ENCODE peak calls at places on chromosome 6, in five cellular contexts. Q, I, T, A and U are unnamed samples.

GRCh38 chr6:119602215-119603178 is 252.9 kb upstream of the MAN1A1 start:
- DNase-seq in A (no peak), Q (no peak), T (no peak), I (no peak), U (no peak)

GRCh38 chr6:118580585-118581419 is 32.7 kb downstream of the PLN start:
- DNase-seq in A (no peak), Q (no peak), T (peak; percentile 14), I (no peak), U (peak; percentile 40)

GRCh38 chr6:62284725-62285124 is 1.3 kb downstream of the KHDRBS2 start:
- DNase-seq in I (no peak), A (no peak), T (no peak), Q (no peak), U (no peak)

GRCh38 chr6:13432526-13433218 is 54.7 kb downstream of the GFOD1 start:
- DNase-seq in Q (no peak), I (no peak), A (no peak), T (no peak), U (no peak)

GRCh38 chr6:16759181-16759645 is 2.0 kb downstream of the ATXN1 start:
- DNase-seq in Q (no peak), T (no peak), A (no peak), I (peak; percentile 42), U (no peak)

GRCh38 chr6:169905041-169905807 is 153.8 kb downstream of the ERMARD start:
- DNase-seq in A (no peak), I (no peak), Q (no peak), T (no peak), U (no peak)

GRCh38 chr6:32089082-32089828 is 19.9 kb downstream of the TNXB start:
- DNase-seq in T (no peak), Q (no peak), I (no peak), A (no peak), U (no peak)

GRCh38 chr6:164331026-164331425 is 916.5 kb downstream of the QKI start:
- DNase-seq in Q (no peak), T (no peak), A (no peak), I (no peak), U (no peak)

GRCh38 chr6:12036766-12037165 is 24.7 kb downstream of the HIVEP1 start:
- DNase-seq in I (no peak), T (no peak), A (no peak), Q (no peak), U (no peak)

GRCh38 chr6:17705778-17706579 is 746 bp downstream of the NUP153 start:
- DNase-seq in T (peak; percentile 48), Q (peak; percentile 79), I (peak; percentile 35), A (no peak), U (no peak)

GRCh38 chr6:33078919-33079521 is 3.2 kb downstream of the HLA-DPB1 start:
- DNase-seq in A (no peak), Q (no peak), I (no peak), T (no peak), U (no peak)

GRCh38 chr6:142045380-142046270 is 87.1 kb upstream of the GJE1 start:
- DNase-seq in T (no peak), I (no peak), A (no peak), Q (no peak), U (no peak)

GRCh38 chr6:21227486-21227885 is 366.1 kb upstream of the SOX4 start:
- DNase-seq in I (no peak), Q (no peak), A (no peak), T (no peak), U (no peak)

GRCh38 chr6:15495375-15495901 is 167.4 kb downstream of the DTNBP1 start:
- DNase-seq in T (no peak), I (no peak), A (no peak), Q (no peak), U (no peak)

GRCh38 chr6:40947876-40948514 is 91.0 kb downstream of the UNC5CL start:
- DNase-seq in Q (no peak), T (no peak), I (no peak), A (no peak), U (no peak)

DNA sequence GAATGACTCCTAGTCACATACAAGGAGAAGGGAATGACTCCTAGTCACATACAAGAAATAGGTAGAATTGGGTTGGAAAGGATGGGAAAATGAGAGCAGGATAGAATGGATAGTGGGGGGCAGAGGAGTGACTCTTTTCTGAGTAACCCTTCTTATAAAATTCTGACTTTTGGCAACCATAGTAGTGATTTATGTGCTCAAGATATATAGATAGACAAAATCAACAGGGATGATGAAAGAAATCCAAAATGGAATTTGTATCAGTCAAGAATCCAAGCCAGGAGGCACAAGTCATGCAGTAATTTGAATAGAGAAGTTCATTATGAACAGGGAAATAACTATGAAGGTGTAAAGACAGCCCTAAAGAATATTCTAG is 41.7 kb downstream of the ADAT2 start:
- DNase-seq in T (no peak), A (no peak), Q (no peak), I (no peak), U (no peak)
- TF ChIP-seq CTCF in T (no peak), A (no peak), Q (no peak), I (no peak), U (no peak)

DNA sequence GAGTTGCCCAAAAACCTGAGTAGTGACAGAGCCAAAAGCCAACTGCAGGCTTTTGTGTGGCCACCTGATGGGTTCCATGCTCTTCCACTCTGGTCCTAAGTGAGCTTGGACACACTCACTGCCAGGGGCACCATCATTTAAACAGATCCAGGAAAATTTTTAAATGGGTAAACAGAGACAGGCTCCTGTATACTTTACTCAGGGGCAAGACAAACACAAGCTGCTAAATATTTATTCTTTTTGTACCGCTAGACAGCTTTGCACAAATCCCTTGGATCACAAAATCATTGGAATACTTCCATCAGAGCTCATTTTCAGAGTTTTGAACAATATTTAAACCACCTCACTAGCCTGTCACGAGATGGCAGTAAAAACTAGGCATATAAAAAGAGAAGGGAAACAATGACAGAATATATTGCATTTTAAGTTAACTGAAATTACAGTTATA is 31.4 kb downstream of the GCLC start:
- DNase-seq in A (no peak), I (peak; percentile 5), Q (no peak), T (no peak), U (no peak)
- TF ChIP-seq CTCF in A (no peak), I (no peak), Q (no peak), T (no peak), U (no peak)

DNA sequence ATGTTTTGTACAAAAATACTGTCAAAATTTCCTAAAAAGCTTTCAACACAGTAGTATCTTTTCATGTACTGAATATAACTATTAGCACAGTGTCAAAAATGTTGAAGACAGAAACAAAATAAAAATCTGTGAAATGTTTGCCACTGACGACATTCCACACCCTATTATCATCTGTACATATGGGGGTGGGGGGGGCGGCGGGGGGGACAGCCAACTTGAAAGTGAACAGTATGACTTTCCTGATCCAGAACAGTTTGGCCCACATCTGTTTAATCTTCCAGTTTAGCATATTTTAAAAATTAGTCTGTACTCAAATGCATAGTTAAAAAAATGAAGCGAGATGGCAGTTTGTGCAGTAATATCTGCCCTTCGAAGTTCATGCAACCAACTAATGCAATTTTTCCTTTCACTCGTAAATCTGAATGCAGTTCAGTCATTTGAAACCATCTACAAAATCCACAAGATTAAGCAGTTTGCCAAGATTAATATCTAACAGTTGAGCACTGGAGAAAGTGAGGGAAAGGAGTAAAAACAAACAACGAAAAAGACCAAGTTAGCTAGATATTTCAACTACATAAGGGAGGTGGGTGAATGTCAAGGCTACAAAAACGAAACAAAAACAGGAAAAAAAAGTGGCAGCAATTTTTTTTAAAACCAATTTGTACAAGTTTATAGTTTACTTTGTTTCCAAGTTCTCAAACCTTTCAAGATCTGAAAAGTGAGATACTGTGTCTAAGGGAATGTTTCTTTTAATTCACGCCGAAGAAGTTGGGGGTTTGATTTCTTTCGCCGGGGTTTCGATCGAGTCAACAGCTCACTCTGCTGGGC is 1.9 kb downstream of the CITED2 start:
- DNase-seq in T (no peak), A (no peak), I (no peak), Q (no peak), U (no peak)
- TF ChIP-seq CTCF in T (no peak), A (no peak), I (no peak), Q (no peak), U (no peak)

DNA sequence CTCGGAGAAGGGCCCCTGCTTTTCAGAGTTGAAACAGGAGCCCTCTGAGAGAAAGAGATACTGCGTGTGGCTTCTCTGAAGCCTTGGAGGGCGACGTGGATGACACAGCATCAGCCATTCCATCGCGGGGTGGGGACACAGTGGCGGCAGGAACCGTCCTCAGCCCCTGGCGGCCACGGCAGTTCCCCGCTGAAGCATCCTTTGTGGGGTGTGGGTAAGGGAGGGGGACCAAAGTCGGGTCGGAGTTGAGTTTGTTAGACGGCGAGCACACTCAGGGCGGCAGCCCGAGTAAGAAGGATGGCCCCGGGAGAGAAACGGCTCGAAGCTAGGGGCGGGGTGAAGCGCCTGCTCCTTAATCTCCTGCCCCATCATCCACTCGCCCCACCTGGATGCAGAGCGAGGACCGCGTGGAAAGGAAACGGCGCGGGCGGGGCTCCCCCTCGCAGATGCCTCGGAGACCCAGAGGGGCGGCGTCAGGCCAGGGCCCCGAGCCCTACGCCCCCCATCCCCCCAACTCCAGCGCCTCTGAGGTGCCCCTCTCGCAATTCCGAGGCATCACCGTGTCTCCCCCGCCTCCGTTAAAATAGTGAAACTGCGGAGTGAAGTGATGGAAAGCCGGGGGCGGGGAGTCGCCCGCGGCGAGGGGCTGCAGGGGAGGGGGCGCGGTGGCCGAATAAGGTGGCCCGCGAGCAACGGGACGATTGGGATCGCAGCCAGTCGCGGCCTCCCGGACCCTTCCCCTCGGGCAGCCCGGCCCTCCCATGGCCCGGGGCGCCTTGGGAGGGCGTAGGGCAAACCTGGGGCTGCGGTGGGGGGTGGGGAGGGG is 796 bp upstream of the RREB1 start:
- DNase-seq in T (peak; percentile 15), I (no peak), A (no peak), Q (peak; percentile 59), U (peak; percentile 53)
- TF ChIP-seq CTCF in T (peak; percentile 56), I (no peak), A (no peak), Q (no peak), U (no peak)